ENCODE peak calls at places on chromosomes 5 and 9, in six cellular contexts. One of them, this sample, is unnamed.

GRCh38 chr5:55114061-55114460 is 11.6 kb downstream of the GZMA start:
- DNase-seq in AG04449: no peak
- DNase-seq in cardiac muscle cell: no peak
- DNase-seq in uterus: no peak
- DNase-seq in HFF-Myc: no peak
- DNase-seq in smooth muscle cell of the brain vasculature: no peak
- DNase-seq in this sample: no peak

GRCh38 chr9:127868278-127868903 is 9.1 kb downstream of the AK1 start:
- DNase-seq in AG04449: no peak
- DNase-seq in cardiac muscle cell: no peak
- DNase-seq in uterus: no peak
- DNase-seq in HFF-Myc: no peak
- DNase-seq in smooth muscle cell of the brain vasculature: no peak
- DNase-seq in this sample: no peak

GRCh38 chr5:76527685-76528161 is 95.5 kb downstream of the F2RL2 start:
- DNase-seq in AG04449: no peak
- DNase-seq in cardiac muscle cell: no peak
- DNase-seq in smooth muscle cell of the brain vasculature: no peak
- DNase-seq in HFF-Myc: no peak
- DNase-seq in uterus: no peak
- DNase-seq in this sample: no peak

GRCh38 chr5:95864456-95864855 is 41.9 kb upstream of the GLRX start:
- DNase-seq in AG04449: no peak
- DNase-seq in uterus: no peak
- DNase-seq in cardiac muscle cell: no peak
- DNase-seq in smooth muscle cell of the brain vasculature: no peak
- DNase-seq in HFF-Myc: no peak
- DNase-seq in this sample: no peak

GRCh38 chr9:129220771-129221170 is 42.7 kb upstream of the IER5L start:
- DNase-seq in HFF-Myc: no peak
- DNase-seq in cardiac muscle cell: no peak
- DNase-seq in smooth muscle cell of the brain vasculature: no peak
- DNase-seq in AG04449: no peak
- DNase-seq in uterus: no peak
- DNase-seq in this sample: no peak

GRCh38 chr9:114849450-114849849 is 43.6 kb upstream of the TNFSF15 start:
- DNase-seq in uterus: no peak
- DNase-seq in smooth muscle cell of the brain vasculature: no peak
- DNase-seq in HFF-Myc: no peak
- DNase-seq in cardiac muscle cell: no peak
- DNase-seq in AG04449: no peak
- DNase-seq in this sample: no peak

GRCh38 chr5:39194466-39195136 is 24.8 kb downstream of the FYB1 start:
- DNase-seq in AG04449: peak
- DNase-seq in smooth muscle cell of the brain vasculature: no peak
- DNase-seq in cardiac muscle cell: no peak
- DNase-seq in uterus: no peak
- DNase-seq in HFF-Myc: no peak
- DNase-seq in this sample: no peak

GRCh38 chr9:70136632-70137031 is 93.0 kb downstream of the MAMDC2 start:
- DNase-seq in AG04449: no peak
- DNase-seq in cardiac muscle cell: no peak
- DNase-seq in HFF-Myc: peak
- DNase-seq in smooth muscle cell of the brain vasculature: no peak
- DNase-seq in uterus: no peak
- DNase-seq in this sample: no peak

GRCh38 chr5:231661-232060 is 13.5 kb downstream of the SDHA start:
- DNase-seq in cardiac muscle cell: no peak
- DNase-seq in smooth muscle cell of the brain vasculature: no peak
- DNase-seq in HFF-Myc: no peak
- DNase-seq in AG04449: no peak
- DNase-seq in uterus: no peak
- DNase-seq in this sample: no peak

GRCh38 chr5:69275563-69275962 is 40.9 kb downstream of the CDK7 start:
- DNase-seq in cardiac muscle cell: no peak
- DNase-seq in AG04449: no peak
- DNase-seq in uterus: no peak
- DNase-seq in smooth muscle cell of the brain vasculature: no peak
- DNase-seq in HFF-Myc: no peak
- DNase-seq in this sample: no peak

GRCh38 chr5:127887282-127887681 is 184.1 kb downstream of the CCDC192 start:
- DNase-seq in uterus: no peak
- DNase-seq in cardiac muscle cell: no peak
- DNase-seq in smooth muscle cell of the brain vasculature: no peak
- DNase-seq in HFF-Myc: no peak
- DNase-seq in AG04449: no peak
- DNase-seq in this sample: no peak

GRCh38 chr5:181088289-181088688 is 42.7 kb downstream of the OR2V1 start:
- DNase-seq in AG04449: no peak
- DNase-seq in smooth muscle cell of the brain vasculature: no peak
- DNase-seq in uterus: no peak
- DNase-seq in cardiac muscle cell: no peak
- DNase-seq in HFF-Myc: no peak
- DNase-seq in this sample: no peak

GRCh38 chr5:144207875-144208444 is 37.3 kb downstream of the KCTD16 start:
- DNase-seq in smooth muscle cell of the brain vasculature: no peak
- DNase-seq in HFF-Myc: no peak
- DNase-seq in AG04449: no peak
- DNase-seq in cardiac muscle cell: no peak
- DNase-seq in uterus: no peak
- DNase-seq in this sample: no peak

GRCh38 chr5:159310492-159310891 is 19.8 kb downstream of the IL12B start:
- DNase-seq in uterus: no peak
- DNase-seq in HFF-Myc: no peak
- DNase-seq in cardiac muscle cell: peak
- DNase-seq in smooth muscle cell of the brain vasculature: no peak
- DNase-seq in AG04449: no peak
- DNase-seq in this sample: no peak

GRCh38 chr9:136844766-136845464 is 2.6 kb downstream of the AJM1 start:
- DNase-seq in smooth muscle cell of the brain vasculature: no peak
- DNase-seq in cardiac muscle cell: no peak
- DNase-seq in uterus: no peak
- DNase-seq in AG04449: no peak
- DNase-seq in HFF-Myc: no peak
- DNase-seq in this sample: no peak

GRCh38 chr5:176711883-176712282 is 64.6 kb downstream of the TSPAN17 start:
- DNase-seq in AG04449: no peak
- DNase-seq in uterus: no peak
- DNase-seq in HFF-Myc: no peak
- DNase-seq in cardiac muscle cell: no peak
- DNase-seq in smooth muscle cell of the brain vasculature: no peak
- DNase-seq in this sample: peak

GRCh38 chr9:114275246-114275994 is 47.5 kb upstream of the ORM1 start:
- DNase-seq in smooth muscle cell of the brain vasculature: no peak
- DNase-seq in cardiac muscle cell: no peak
- DNase-seq in uterus: peak
- DNase-seq in HFF-Myc: no peak
- DNase-seq in AG04449: no peak
- DNase-seq in this sample: no peak

GRCh38 chr9:136617746-136618577 is 44.8 kb upstream of the EGFL7 start:
- DNase-seq in HFF-Myc: no peak
- DNase-seq in uterus: no peak
- DNase-seq in AG04449: no peak
- DNase-seq in smooth muscle cell of the brain vasculature: no peak
- DNase-seq in cardiac muscle cell: no peak
- DNase-seq in this sample: no peak

GRCh38 chr5:88060194-88060593 is 208.5 kb downstream of the TMEM161B start:
- DNase-seq in HFF-Myc: no peak
- DNase-seq in AG04449: no peak
- DNase-seq in cardiac muscle cell: no peak
- DNase-seq in smooth muscle cell of the brain vasculature: no peak
- DNase-seq in uterus: no peak
- DNase-seq in this sample: no peak

GRCh38 chr5:148268556-148268955 is at the start of gene SPINK13:
- DNase-seq in smooth muscle cell of the brain vasculature: no peak
- DNase-seq in uterus: no peak
- DNase-seq in HFF-Myc: no peak
- DNase-seq in AG04449: peak
- DNase-seq in cardiac muscle cell: no peak
- DNase-seq in this sample: no peak

This sample was measured in Right ventricle myocardium inferior.